ENCODE peak calls at places on chromosomes 16 and 17, in nine cellular contexts. K, C, A, Y, V, X, N, T and R are unnamed samples.

GRCh38 chr17:332023-332422 is 20.6 kb downstream of the RPH3AL start:
- DNase-seq in T (no peak), A (no peak), C (peak), Y (no peak), K (no peak), X (no peak), V (no peak), N (no peak), R (no peak)

GRCh38 chr17:6137716-6138502 is 67.7 kb downstream of the WSCD1 start:
- DNase-seq in N (no peak), V (no peak), X (no peak), K (no peak), C (peak), A (no peak), T (no peak), Y (no peak), R (no peak)

GRCh38 chr17:75075597-75076253 is 12.0 kb upstream of the SLC16A5 start:
- DNase-seq in N (no peak), X (no peak), Y (no peak), C (no peak), A (no peak), T (no peak), V (no peak), K (no peak), R (no peak)

GRCh38 chr16:89418352-89418751 is 72.0 kb downstream of the ANKRD11 start:
- DNase-seq in X (no peak), V (no peak), K (no peak), A (no peak), N (no peak), C (no peak), Y (no peak), T (no peak), R (no peak)

GRCh38 chr17:49984283-49984682 is 10.7 kb downstream of the DLX3 start:
- DNase-seq in X (no peak), T (no peak), C (peak), V (no peak), N (peak), K (no peak), Y (no peak), A (no peak), R (no peak)

GRCh38 chr16:56910654-56911539 is 21.0 kb upstream of the HERPUD1 start:
- DNase-seq in V (no peak), K (no peak), C (peak), A (no peak), T (no peak), X (peak), N (no peak), Y (no peak), R (no peak)

GRCh38 chr16:75345711-75346110 is 87.6 kb downstream of the CFDP1 start:
- DNase-seq in K (no peak), C (no peak), T (no peak), X (no peak), Y (no peak), A (no peak), N (no peak), V (no peak), R (no peak)

GRCh38 chr17:50783905-50784304 is 16.6 kb upstream of the ANKRD40CL start:
- DNase-seq in N (no peak), C (no peak), V (no peak), A (no peak), Y (no peak), T (no peak), K (no peak), X (no peak), R (no peak)

GRCh38 chr17:82859431-82860403 is 19.9 kb upstream of the ZNF750 start:
- DNase-seq in Y (peak), V (peak), C (peak), N (peak), A (no peak), K (no peak), T (no peak), X (no peak), R (peak)

GRCh38 chr16:47311738-47312505 is 148.9 kb downstream of the ITFG1 start:
- DNase-seq in Y (no peak), N (no peak), A (peak), C (no peak), K (no peak), V (no peak), T (no peak), X (no peak), R (no peak)

GRCh38 chr16:66517586-66518263 is 32.2 kb downstream of the TK2 start:
- DNase-seq in V (no peak), N (no peak), T (no peak), X (no peak), K (no peak), A (no peak), Y (no peak), C (no peak), R (no peak)

GRCh38 chr16:85086347-85087291 is 25.7 kb downstream of the CIBAR2 start:
- DNase-seq in Y (peak), V (peak), N (peak), K (peak), A (peak), C (peak), T (peak), X (no peak), R (peak)